ENCODE peak calls at places on chromosomes 4 and X, in nine cellular contexts. One of them, this sample, is unnamed.

GRCh38 chr4:140799686-140800225 is 43.6 kb upstream of the TBC1D9 start:
- DNase-seq in lower lobe of right lung: no peak
- DNase-seq in breast epithelium: no peak
- DNase-seq in H9: no peak
- DNase-seq in tibial artery: no peak
- DNase-seq in hepatocyte: no peak
- DNase-seq in fibroblast of pulmonary artery: no peak
- DNase-seq in AG04450: no peak
- DNase-seq in HL-60: no peak
- DNase-seq in this sample: no peak

GRCh38 chrX:134971926-134972325 is 18.9 kb upstream of the SMIM10 start:
- DNase-seq in breast epithelium: no peak
- DNase-seq in HL-60: no peak
- DNase-seq in AG04450: no peak
- DNase-seq in hepatocyte: no peak
- DNase-seq in H9: no peak
- DNase-seq in tibial artery: no peak
- DNase-seq in lower lobe of right lung: no peak
- DNase-seq in fibroblast of pulmonary artery: no peak
- DNase-seq in this sample: no peak

GRCh38 chrX:16472345-16472744 is 177.6 kb upstream of the S100G start:
- DNase-seq in breast epithelium: no peak
- DNase-seq in fibroblast of pulmonary artery: no peak
- DNase-seq in lower lobe of right lung: no peak
- DNase-seq in H9: no peak
- DNase-seq in hepatocyte: no peak
- DNase-seq in AG04450: no peak
- DNase-seq in HL-60: no peak
- DNase-seq in tibial artery: no peak
- DNase-seq in this sample: no peak

GRCh38 chr4:61638600-61638999 is 438.5 kb downstream of the ADGRL3 start:
- DNase-seq in AG04450: peak
- DNase-seq in tibial artery: no peak
- DNase-seq in hepatocyte: no peak
- DNase-seq in H9: no peak
- DNase-seq in breast epithelium: no peak
- DNase-seq in HL-60: no peak
- DNase-seq in fibroblast of pulmonary artery: peak
- DNase-seq in lower lobe of right lung: no peak
- DNase-seq in this sample: no peak

GRCh38 chrX:107686026-107686425 is 57.7 kb downstream of the PRPS1 start:
- DNase-seq in tibial artery: no peak
- DNase-seq in AG04450: no peak
- DNase-seq in H9: no peak
- DNase-seq in hepatocyte: no peak
- DNase-seq in breast epithelium: no peak
- DNase-seq in fibroblast of pulmonary artery: no peak
- DNase-seq in lower lobe of right lung: no peak
- DNase-seq in HL-60: no peak
- DNase-seq in this sample: no peak

GRCh38 chr4:112219826-112220366 is 11.7 kb upstream of the AP1AR start:
- DNase-seq in HL-60: no peak
- DNase-seq in breast epithelium: no peak
- DNase-seq in lower lobe of right lung: no peak
- DNase-seq in tibial artery: no peak
- DNase-seq in fibroblast of pulmonary artery: no peak
- DNase-seq in H9: no peak
- DNase-seq in AG04450: no peak
- DNase-seq in hepatocyte: no peak
- DNase-seq in this sample: no peak

GRCh38 chr4:186201535-186202230 is 10.3 kb downstream of the CYP4V2 start:
- DNase-seq in hepatocyte: peak
- DNase-seq in fibroblast of pulmonary artery: peak
- DNase-seq in breast epithelium: no peak
- DNase-seq in lower lobe of right lung: no peak
- DNase-seq in HL-60: peak
- DNase-seq in tibial artery: no peak
- DNase-seq in H9: peak
- DNase-seq in AG04450: no peak
- DNase-seq in this sample: no peak

GRCh38 chr4:8699479-8700145 is 107.0 kb downstream of the CPZ start:
- DNase-seq in breast epithelium: no peak
- DNase-seq in tibial artery: peak
- DNase-seq in fibroblast of pulmonary artery: no peak
- DNase-seq in H9: peak
- DNase-seq in lower lobe of right lung: no peak
- DNase-seq in HL-60: no peak
- DNase-seq in AG04450: no peak
- DNase-seq in hepatocyte: no peak
- DNase-seq in this sample: no peak

GRCh38 chrX:103197721-103198306 is 17.1 kb upstream of the BEX4 start:
- DNase-seq in tibial artery: no peak
- DNase-seq in AG04450: no peak
- DNase-seq in fibroblast of pulmonary artery: peak
- DNase-seq in lower lobe of right lung: no peak
- DNase-seq in hepatocyte: no peak
- DNase-seq in H9: no peak
- DNase-seq in HL-60: no peak
- DNase-seq in breast epithelium: no peak
- DNase-seq in this sample: no peak

GRCh38 chr4:62495039-62495438 is 1294.9 kb downstream of the ADGRL3 start:
- DNase-seq in fibroblast of pulmonary artery: peak
- DNase-seq in H9: no peak
- DNase-seq in tibial artery: no peak
- DNase-seq in breast epithelium: no peak
- DNase-seq in hepatocyte: no peak
- DNase-seq in AG04450: no peak
- DNase-seq in lower lobe of right lung: no peak
- DNase-seq in HL-60: no peak
- DNase-seq in this sample: no peak

GRCh38 chr4:13777341-13777740 is 149.8 kb upstream of the BOD1L1 start:
- DNase-seq in HL-60: no peak
- DNase-seq in lower lobe of right lung: no peak
- DNase-seq in AG04450: no peak
- DNase-seq in breast epithelium: no peak
- DNase-seq in H9: no peak
- DNase-seq in tibial artery: no peak
- DNase-seq in fibroblast of pulmonary artery: no peak
- DNase-seq in hepatocyte: no peak
- DNase-seq in this sample: no peak

GRCh38 chr4:105147226-105148151 is 813 bp downstream of the TET2 start:
- DNase-seq in H9: peak
- DNase-seq in HL-60: peak
- DNase-seq in tibial artery: no peak
- DNase-seq in breast epithelium: no peak
- DNase-seq in fibroblast of pulmonary artery: peak
- DNase-seq in lower lobe of right lung: peak
- DNase-seq in hepatocyte: peak
- DNase-seq in AG04450: no peak
- DNase-seq in this sample: no peak

GRCh38 chrX:74246524-74246923 is 57.5 kb upstream of the ZCCHC13 start:
- DNase-seq in breast epithelium: no peak
- DNase-seq in tibial artery: no peak
- DNase-seq in AG04450: no peak
- DNase-seq in H9: no peak
- DNase-seq in HL-60: no peak
- DNase-seq in lower lobe of right lung: no peak
- DNase-seq in fibroblast of pulmonary artery: peak
- DNase-seq in hepatocyte: no peak
- DNase-seq in this sample: no peak

GRCh38 chrX:74251006-74251930 is 52.7 kb upstream of the ZCCHC13 start:
- DNase-seq in tibial artery: no peak
- DNase-seq in fibroblast of pulmonary artery: peak
- DNase-seq in lower lobe of right lung: no peak
- DNase-seq in hepatocyte: peak
- DNase-seq in AG04450: peak
- DNase-seq in HL-60: peak
- DNase-seq in breast epithelium: no peak
- DNase-seq in H9: no peak
- DNase-seq in this sample: peak

GRCh38 chrX:74248889-74249288 is 55.1 kb upstream of the ZCCHC13 start:
- DNase-seq in breast epithelium: no peak
- DNase-seq in fibroblast of pulmonary artery: peak
- DNase-seq in H9: peak
- DNase-seq in AG04450: no peak
- DNase-seq in tibial artery: no peak
- DNase-seq in lower lobe of right lung: no peak
- DNase-seq in HL-60: no peak
- DNase-seq in hepatocyte: peak
- DNase-seq in this sample: no peak

GRCh38 chrX:74250574-74250973 is 53.4 kb upstream of the ZCCHC13 start:
- DNase-seq in breast epithelium: no peak
- DNase-seq in lower lobe of right lung: no peak
- DNase-seq in AG04450: no peak
- DNase-seq in HL-60: no peak
- DNase-seq in fibroblast of pulmonary artery: no peak
- DNase-seq in tibial artery: no peak
- DNase-seq in H9: no peak
- DNase-seq in hepatocyte: no peak
- DNase-seq in this sample: no peak

DNA sequence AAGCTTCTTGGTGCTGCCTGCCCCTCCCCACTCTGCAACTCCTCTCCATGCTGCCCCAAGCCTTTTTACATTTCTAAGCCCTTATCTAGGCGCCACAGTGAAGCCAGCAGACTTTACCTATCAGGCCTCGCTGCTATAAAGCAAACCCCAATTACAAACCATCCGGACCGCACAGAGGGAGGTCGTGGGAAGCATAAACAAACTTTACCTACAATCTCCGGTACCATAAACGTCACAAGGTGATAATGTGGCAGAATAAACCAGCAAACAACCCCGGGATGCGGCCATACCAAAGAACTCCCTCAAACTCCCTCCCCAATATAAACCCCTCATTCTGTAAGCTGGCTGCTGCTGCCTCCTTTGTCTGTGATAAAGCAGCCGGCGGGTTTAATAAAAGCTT is 54.0 kb upstream of the ZCCHC13 start:
- DNase-seq in HL-60: no peak
- DNase-seq in breast epithelium: no peak
- DNase-seq in fibroblast of pulmonary artery: no peak
- DNase-seq in H9: peak
- DNase-seq in tibial artery: no peak
- DNase-seq in AG04450: no peak
- DNase-seq in lower lobe of right lung: no peak
- DNase-seq in hepatocyte: peak
- DNase-seq in this sample: no peak
- TF ChIP-seq CTCF in HL-60: no peak
- TF ChIP-seq CTCF in breast epithelium: no peak
- TF ChIP-seq CTCF in fibroblast of pulmonary artery: no peak
- TF ChIP-seq CTCF in H9: no peak
- TF ChIP-seq CTCF in tibial artery: no peak
- TF ChIP-seq CTCF in AG04450: no peak
- TF ChIP-seq CTCF in lower lobe of right lung: no peak
- TF ChIP-seq CTCF in hepatocyte: no peak
- TF ChIP-seq CTCF in this sample: no peak

DNA sequence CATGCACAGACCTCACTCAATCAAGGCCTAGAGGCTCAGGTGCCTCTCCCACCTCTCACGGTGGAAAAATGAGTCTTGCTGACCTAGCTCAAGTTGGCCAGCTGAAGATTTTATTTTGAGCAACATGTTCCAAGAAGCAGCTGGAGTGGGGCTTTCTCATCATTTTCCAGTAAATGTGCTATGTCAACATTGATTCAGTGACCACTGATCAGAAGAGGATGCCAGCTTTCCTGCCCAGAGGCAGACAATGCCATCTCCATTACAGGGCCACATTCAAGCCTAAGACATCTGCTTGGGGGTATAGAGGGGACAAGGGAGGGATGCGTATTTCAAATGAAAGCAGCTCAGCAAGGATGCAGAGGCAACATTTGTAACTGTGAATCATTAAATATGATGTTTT is 3.0 kb downstream of the MEPE start:
- DNase-seq in lower lobe of right lung: no peak
- DNase-seq in AG04450: no peak
- DNase-seq in hepatocyte: no peak
- DNase-seq in fibroblast of pulmonary artery: no peak
- DNase-seq in breast epithelium: no peak
- DNase-seq in HL-60: no peak
- DNase-seq in H9: no peak
- DNase-seq in tibial artery: no peak
- DNase-seq in this sample: no peak
- TF ChIP-seq CTCF in lower lobe of right lung: no peak
- TF ChIP-seq CTCF in AG04450: no peak
- TF ChIP-seq CTCF in hepatocyte: no peak
- TF ChIP-seq CTCF in fibroblast of pulmonary artery: no peak
- TF ChIP-seq CTCF in breast epithelium: no peak
- TF ChIP-seq CTCF in HL-60: no peak
- TF ChIP-seq CTCF in H9: no peak
- TF ChIP-seq CTCF in tibial artery: no peak
- TF ChIP-seq CTCF in this sample: no peak

GRCh38 chrX:20969565-20969964 is 404.7 kb upstream of the CNKSR2 start:
- DNase-seq in H9: no peak
- DNase-seq in HL-60: no peak
- DNase-seq in tibial artery: no peak
- DNase-seq in AG04450: no peak
- DNase-seq in fibroblast of pulmonary artery: no peak
- DNase-seq in lower lobe of right lung: no peak
- DNase-seq in hepatocyte: no peak
- DNase-seq in breast epithelium: no peak
- DNase-seq in this sample: no peak

GRCh38 chrX:20967725-20968124 is 406.5 kb upstream of the CNKSR2 start:
- DNase-seq in hepatocyte: no peak
- DNase-seq in tibial artery: no peak
- DNase-seq in H9: no peak
- DNase-seq in AG04450: no peak
- DNase-seq in lower lobe of right lung: no peak
- DNase-seq in breast epithelium: no peak
- DNase-seq in HL-60: no peak
- DNase-seq in fibroblast of pulmonary artery: no peak
- DNase-seq in this sample: no peak

GRCh38 chrX:20965270-20966044 is 408.8 kb upstream of the CNKSR2 start:
- DNase-seq in fibroblast of pulmonary artery: no peak
- DNase-seq in HL-60: no peak
- DNase-seq in tibial artery: no peak
- DNase-seq in lower lobe of right lung: no peak
- DNase-seq in AG04450: no peak
- DNase-seq in hepatocyte: no peak
- DNase-seq in breast epithelium: no peak
- DNase-seq in H9: no peak
- DNase-seq in this sample: no peak

GRCh38 chrX:20971250-20971649 is 403.0 kb upstream of the CNKSR2 start:
- DNase-seq in hepatocyte: no peak
- DNase-seq in H9: no peak
- DNase-seq in fibroblast of pulmonary artery: no peak
- DNase-seq in breast epithelium: no peak
- DNase-seq in AG04450: no peak
- DNase-seq in HL-60: no peak
- DNase-seq in tibial artery: no peak
- DNase-seq in lower lobe of right lung: no peak
- DNase-seq in this sample: no peak

GRCh38 chrX:20968996-20969395 is 405.2 kb upstream of the CNKSR2 start:
- DNase-seq in tibial artery: no peak
- DNase-seq in fibroblast of pulmonary artery: peak
- DNase-seq in lower lobe of right lung: no peak
- DNase-seq in breast epithelium: no peak
- DNase-seq in AG04450: no peak
- DNase-seq in H9: no peak
- DNase-seq in hepatocyte: no peak
- DNase-seq in HL-60: no peak
- DNase-seq in this sample: no peak
- TF ChIP-seq CTCF in tibial artery: no peak
- TF ChIP-seq CTCF in fibroblast of pulmonary artery: no peak
- TF ChIP-seq CTCF in lower lobe of right lung: no peak
- TF ChIP-seq CTCF in breast epithelium: no peak
- TF ChIP-seq CTCF in AG04450: no peak
- TF ChIP-seq CTCF in H9: no peak
- TF ChIP-seq CTCF in hepatocyte: no peak
- TF ChIP-seq CTCF in HL-60: no peak
- TF ChIP-seq CTCF in this sample: no peak

GRCh38 chr4:43842594-43842993 is 606.0 kb downstream of the KCTD8 start:
- DNase-seq in hepatocyte: no peak
- DNase-seq in AG04450: no peak
- DNase-seq in breast epithelium: no peak
- DNase-seq in HL-60: no peak
- DNase-seq in H9: no peak
- DNase-seq in lower lobe of right lung: no peak
- DNase-seq in fibroblast of pulmonary artery: no peak
- DNase-seq in tibial artery: no peak
- DNase-seq in this sample: no peak
- TF ChIP-seq CTCF in hepatocyte: no peak
- TF ChIP-seq CTCF in AG04450: no peak
- TF ChIP-seq CTCF in breast epithelium: no peak
- TF ChIP-seq CTCF in HL-60: no peak
- TF ChIP-seq CTCF in H9: no peak
- TF ChIP-seq CTCF in lower lobe of right lung: no peak
- TF ChIP-seq CTCF in fibroblast of pulmonary artery: no peak
- TF ChIP-seq CTCF in tibial artery: no peak
- TF ChIP-seq CTCF in this sample: no peak